ENCODE peak calls at places on chromosomes 3 and 15, in nine cellular contexts. One of them, this sample, is unnamed.
A peak's percentile ranks its signal among the peaks of the same experiment; 100 is the strongest.

GRCh38 chr3:66572938-66573710 is 72.3 kb upstream of the LRIG1 start:
- DNase-seq in neural crest cell: peak; percentile 46
- DNase-seq in fibroblast of villous mesenchyme: no peak
- DNase-seq in astrocyte of the cerebellum: no peak
- DNase-seq in lung: no peak
- DNase-seq in heart left ventricle: no peak
- DNase-seq in Calu3: peak; percentile 9
- DNase-seq in progenitor cell of endocrine pancreas: peak; percentile 20
- DNase-seq in esophagus squamous epithelium: no peak
- DNase-seq in this sample: no peak

GRCh38 chr3:29065211-29065785 is 215.6 kb upstream of the RBMS3 start:
- DNase-seq in neural crest cell: peak; percentile 17
- DNase-seq in fibroblast of villous mesenchyme: peak; percentile 95
- DNase-seq in astrocyte of the cerebellum: peak; percentile 99
- DNase-seq in lung: peak; percentile 89
- DNase-seq in heart left ventricle: peak; percentile 61
- DNase-seq in Calu3: peak; percentile 83
- DNase-seq in progenitor cell of endocrine pancreas: no peak
- DNase-seq in esophagus squamous epithelium: peak; percentile 9
- DNase-seq in this sample: peak; percentile 47

GRCh38 chr3:139128803-139129202 is 84.1 kb upstream of the PRR23C start:
- DNase-seq in neural crest cell: no peak
- DNase-seq in fibroblast of villous mesenchyme: peak; percentile 16
- DNase-seq in astrocyte of the cerebellum: no peak
- DNase-seq in lung: no peak
- DNase-seq in heart left ventricle: no peak
- DNase-seq in Calu3: no peak
- DNase-seq in progenitor cell of endocrine pancreas: no peak
- DNase-seq in esophagus squamous epithelium: no peak
- DNase-seq in this sample: no peak

GRCh38 chr15:89855948-89856347 is 37.8 kb downstream of the AP3S2 start:
- DNase-seq in neural crest cell: no peak
- DNase-seq in fibroblast of villous mesenchyme: no peak
- DNase-seq in astrocyte of the cerebellum: no peak
- DNase-seq in lung: no peak
- DNase-seq in heart left ventricle: no peak
- DNase-seq in Calu3: no peak
- DNase-seq in progenitor cell of endocrine pancreas: no peak
- DNase-seq in esophagus squamous epithelium: no peak
- DNase-seq in this sample: no peak

GRCh38 chr3:197501496-197501878 is 54.3 kb downstream of the BDH1 start:
- DNase-seq in neural crest cell: no peak
- DNase-seq in fibroblast of villous mesenchyme: peak; percentile 46
- DNase-seq in astrocyte of the cerebellum: no peak
- DNase-seq in lung: no peak
- DNase-seq in heart left ventricle: no peak
- DNase-seq in Calu3: no peak
- DNase-seq in progenitor cell of endocrine pancreas: no peak
- DNase-seq in esophagus squamous epithelium: no peak
- DNase-seq in this sample: no peak

GRCh38 chr15:99155961-99156443 is 51.1 kb downstream of the SYNM start:
- DNase-seq in neural crest cell: no peak
- DNase-seq in fibroblast of villous mesenchyme: peak; percentile 85
- DNase-seq in astrocyte of the cerebellum: no peak
- DNase-seq in lung: no peak
- DNase-seq in heart left ventricle: no peak
- DNase-seq in Calu3: no peak
- DNase-seq in progenitor cell of endocrine pancreas: no peak
- DNase-seq in esophagus squamous epithelium: no peak
- DNase-seq in this sample: no peak

GRCh38 chr15:101795455-101795854 is 7.9 kb upstream of the OR4F6 start:
- DNase-seq in neural crest cell: no peak
- DNase-seq in fibroblast of villous mesenchyme: peak; percentile 55
- DNase-seq in astrocyte of the cerebellum: no peak
- DNase-seq in lung: no peak
- DNase-seq in heart left ventricle: no peak
- DNase-seq in Calu3: no peak
- DNase-seq in progenitor cell of endocrine pancreas: no peak
- DNase-seq in esophagus squamous epithelium: no peak
- DNase-seq in this sample: no peak

GRCh38 chr15:41870689-41871081 is 23.2 kb downstream of the SPTBN5 start:
- DNase-seq in neural crest cell: no peak
- DNase-seq in fibroblast of villous mesenchyme: peak; percentile 59
- DNase-seq in astrocyte of the cerebellum: peak; percentile 18
- DNase-seq in lung: no peak
- DNase-seq in heart left ventricle: no peak
- DNase-seq in Calu3: no peak
- DNase-seq in progenitor cell of endocrine pancreas: no peak
- DNase-seq in esophagus squamous epithelium: no peak
- DNase-seq in this sample: no peak

GRCh38 chr3:56878046-56878445 is 76.3 kb upstream of the ARHGEF3 start:
- DNase-seq in neural crest cell: no peak
- DNase-seq in fibroblast of villous mesenchyme: no peak
- DNase-seq in astrocyte of the cerebellum: no peak
- DNase-seq in lung: no peak
- DNase-seq in heart left ventricle: peak; percentile 31
- DNase-seq in Calu3: no peak
- DNase-seq in progenitor cell of endocrine pancreas: no peak
- DNase-seq in esophagus squamous epithelium: no peak
- DNase-seq in this sample: no peak

GRCh38 chr3:186060222-186060621 is 48.7 kb downstream of the ETV5 start:
- DNase-seq in neural crest cell: no peak
- DNase-seq in fibroblast of villous mesenchyme: no peak
- DNase-seq in astrocyte of the cerebellum: no peak
- DNase-seq in lung: no peak
- DNase-seq in heart left ventricle: no peak
- DNase-seq in Calu3: no peak
- DNase-seq in progenitor cell of endocrine pancreas: no peak
- DNase-seq in esophagus squamous epithelium: no peak
- DNase-seq in this sample: no peak

GRCh38 chr15:72584006-72584405 is 70.5 kb upstream of the GOLGA6B start:
- DNase-seq in neural crest cell: no peak
- DNase-seq in fibroblast of villous mesenchyme: no peak
- DNase-seq in astrocyte of the cerebellum: no peak
- DNase-seq in lung: no peak
- DNase-seq in heart left ventricle: no peak
- DNase-seq in Calu3: no peak
- DNase-seq in progenitor cell of endocrine pancreas: no peak
- DNase-seq in esophagus squamous epithelium: no peak
- DNase-seq in this sample: no peak

GRCh38 chr3:171192176-171192854 is 165.8 kb upstream of the SLC2A2 start:
- DNase-seq in neural crest cell: no peak
- DNase-seq in fibroblast of villous mesenchyme: peak; percentile 79
- DNase-seq in astrocyte of the cerebellum: peak; percentile 81
- DNase-seq in lung: no peak
- DNase-seq in heart left ventricle: no peak
- DNase-seq in Calu3: no peak
- DNase-seq in progenitor cell of endocrine pancreas: no peak
- DNase-seq in esophagus squamous epithelium: no peak
- DNase-seq in this sample: no peak

GRCh38 chr3:53109822-53110771 is 20.1 kb downstream of the RFT1 start:
- DNase-seq in neural crest cell: peak; percentile 42
- DNase-seq in fibroblast of villous mesenchyme: peak; percentile 88
- DNase-seq in astrocyte of the cerebellum: no peak
- DNase-seq in lung: peak; percentile 80
- DNase-seq in heart left ventricle: no peak
- DNase-seq in Calu3: peak; percentile 24
- DNase-seq in progenitor cell of endocrine pancreas: no peak
- DNase-seq in esophagus squamous epithelium: no peak
- DNase-seq in this sample: no peak

GRCh38 chr3:17213102-17213501 is 328.3 kb downstream of the PLCL2 start:
- DNase-seq in neural crest cell: no peak
- DNase-seq in fibroblast of villous mesenchyme: peak; percentile 34
- DNase-seq in astrocyte of the cerebellum: no peak
- DNase-seq in lung: no peak
- DNase-seq in heart left ventricle: no peak
- DNase-seq in Calu3: no peak
- DNase-seq in progenitor cell of endocrine pancreas: no peak
- DNase-seq in esophagus squamous epithelium: no peak
- DNase-seq in this sample: no peak

GRCh38 chr3:192906940-192907339 is 10.7 kb downstream of the MB21D2 start:
- DNase-seq in neural crest cell: no peak
- DNase-seq in fibroblast of villous mesenchyme: peak; percentile 81
- DNase-seq in astrocyte of the cerebellum: no peak
- DNase-seq in lung: no peak
- DNase-seq in heart left ventricle: no peak
- DNase-seq in Calu3: no peak
- DNase-seq in progenitor cell of endocrine pancreas: no peak
- DNase-seq in esophagus squamous epithelium: no peak
- DNase-seq in this sample: no peak

GRCh38 chr3:127485396-127486170 is 105.0 kb downstream of the TPRA1 start:
- DNase-seq in neural crest cell: no peak
- DNase-seq in fibroblast of villous mesenchyme: no peak
- DNase-seq in astrocyte of the cerebellum: no peak
- DNase-seq in lung: peak; percentile 19
- DNase-seq in heart left ventricle: no peak
- DNase-seq in Calu3: peak; percentile 0
- DNase-seq in progenitor cell of endocrine pancreas: peak; percentile 4
- DNase-seq in esophagus squamous epithelium: no peak
- DNase-seq in this sample: no peak

GRCh38 chr3:120956143-120956542 is 48.1 kb downstream of the STXBP5L start:
- DNase-seq in neural crest cell: no peak
- DNase-seq in fibroblast of villous mesenchyme: no peak
- DNase-seq in astrocyte of the cerebellum: no peak
- DNase-seq in lung: no peak
- DNase-seq in heart left ventricle: no peak
- DNase-seq in Calu3: no peak
- DNase-seq in progenitor cell of endocrine pancreas: no peak
- DNase-seq in esophagus squamous epithelium: no peak
- DNase-seq in this sample: no peak

DNA sequence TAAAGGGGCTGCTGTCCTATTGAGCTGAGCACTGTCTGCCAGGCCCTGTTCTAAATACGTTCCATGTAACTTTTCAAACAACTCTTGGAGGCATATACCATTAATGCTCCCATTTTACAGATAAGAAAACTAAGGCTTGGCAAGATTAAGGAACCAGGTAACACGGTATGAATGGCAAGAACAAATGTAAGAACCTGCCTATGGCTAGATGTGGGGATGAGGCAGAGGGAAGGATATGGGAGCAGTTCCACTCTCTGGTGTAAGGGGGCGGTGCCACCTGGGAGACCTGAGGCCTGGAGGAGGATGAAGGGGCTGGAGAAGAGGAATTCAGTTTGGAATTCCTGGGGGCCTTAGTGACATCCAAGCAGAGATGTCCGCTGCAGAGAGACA is 3.8 kb upstream of the LMAN1L start:
- DNase-seq in neural crest cell: no peak
- DNase-seq in fibroblast of villous mesenchyme: no peak
- DNase-seq in astrocyte of the cerebellum: no peak
- DNase-seq in lung: no peak
- DNase-seq in heart left ventricle: no peak
- DNase-seq in Calu3: no peak
- DNase-seq in progenitor cell of endocrine pancreas: no peak
- DNase-seq in esophagus squamous epithelium: no peak
- DNase-seq in this sample: no peak
- TF ChIP-seq CTCF in neural crest cell: peak; percentile 22
- TF ChIP-seq CTCF in fibroblast of villous mesenchyme: no peak
- TF ChIP-seq CTCF in astrocyte of the cerebellum: peak; percentile 16
- TF ChIP-seq CTCF in lung: no peak
- TF ChIP-seq CTCF in heart left ventricle: no peak
- TF ChIP-seq CTCF in Calu3: no peak
- TF ChIP-seq CTCF in progenitor cell of endocrine pancreas: no peak
- TF ChIP-seq CTCF in esophagus squamous epithelium: no peak
- TF ChIP-seq CTCF in this sample: no peak

DNA sequence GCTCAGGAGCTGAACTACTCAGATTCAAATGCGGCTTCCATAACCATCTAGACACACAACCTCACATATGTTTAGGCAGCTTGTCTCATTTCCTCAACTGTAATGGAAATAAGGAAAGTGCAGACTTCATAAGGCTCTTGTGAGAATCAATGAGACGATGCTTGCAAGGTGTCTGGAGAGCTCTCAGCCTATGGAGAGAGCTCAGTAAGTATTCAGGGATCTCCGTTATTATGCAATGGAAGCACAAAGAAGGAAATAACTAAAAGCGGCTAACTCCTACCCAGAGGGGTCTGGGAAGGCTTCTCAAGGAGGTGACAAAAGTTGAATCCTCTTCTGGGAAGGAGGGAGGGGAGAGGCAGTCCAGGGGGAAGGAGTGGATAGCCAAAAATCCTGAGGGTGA is 50.1 kb upstream of the LIPC start:
- DNase-seq in neural crest cell: no peak
- DNase-seq in fibroblast of villous mesenchyme: no peak
- DNase-seq in astrocyte of the cerebellum: no peak
- DNase-seq in lung: no peak
- DNase-seq in heart left ventricle: no peak
- DNase-seq in Calu3: no peak
- DNase-seq in progenitor cell of endocrine pancreas: no peak
- DNase-seq in esophagus squamous epithelium: no peak
- DNase-seq in this sample: no peak
- TF ChIP-seq CTCF in neural crest cell: no peak
- TF ChIP-seq CTCF in fibroblast of villous mesenchyme: no peak
- TF ChIP-seq CTCF in astrocyte of the cerebellum: no peak
- TF ChIP-seq CTCF in lung: no peak
- TF ChIP-seq CTCF in heart left ventricle: no peak
- TF ChIP-seq CTCF in Calu3: no peak
- TF ChIP-seq CTCF in progenitor cell of endocrine pancreas: no peak
- TF ChIP-seq CTCF in esophagus squamous epithelium: no peak
- TF ChIP-seq CTCF in this sample: no peak

GRCh38 chr15:59457103-59457502 is 19.1 kb downstream of the FAM81A start:
- DNase-seq in neural crest cell: no peak
- DNase-seq in fibroblast of villous mesenchyme: no peak
- DNase-seq in astrocyte of the cerebellum: no peak
- DNase-seq in lung: no peak
- DNase-seq in heart left ventricle: no peak
- DNase-seq in Calu3: no peak
- DNase-seq in progenitor cell of endocrine pancreas: no peak
- DNase-seq in esophagus squamous epithelium: no peak
- DNase-seq in this sample: no peak
- TF ChIP-seq CTCF in neural crest cell: no peak
- TF ChIP-seq CTCF in fibroblast of villous mesenchyme: no peak
- TF ChIP-seq CTCF in astrocyte of the cerebellum: no peak
- TF ChIP-seq CTCF in lung: no peak
- TF ChIP-seq CTCF in heart left ventricle: no peak
- TF ChIP-seq CTCF in Calu3: no peak
- TF ChIP-seq CTCF in progenitor cell of endocrine pancreas: no peak
- TF ChIP-seq CTCF in esophagus squamous epithelium: no peak
- TF ChIP-seq CTCF in this sample: no peak

GRCh38 chr3:9808345-9809037 is 1.6 kb upstream of the TTLL3 start:
- DNase-seq in neural crest cell: no peak
- DNase-seq in fibroblast of villous mesenchyme: no peak
- DNase-seq in astrocyte of the cerebellum: no peak
- DNase-seq in lung: no peak
- DNase-seq in heart left ventricle: no peak
- DNase-seq in Calu3: peak; percentile 55
- DNase-seq in progenitor cell of endocrine pancreas: no peak
- DNase-seq in esophagus squamous epithelium: no peak
- DNase-seq in this sample: no peak
- TF ChIP-seq CTCF in neural crest cell: peak; percentile 44
- TF ChIP-seq CTCF in fibroblast of villous mesenchyme: peak; percentile 28
- TF ChIP-seq CTCF in astrocyte of the cerebellum: peak; percentile 33
- TF ChIP-seq CTCF in lung: no peak
- TF ChIP-seq CTCF in heart left ventricle: no peak
- TF ChIP-seq CTCF in Calu3: no peak
- TF ChIP-seq CTCF in progenitor cell of endocrine pancreas: peak; percentile 32
- TF ChIP-seq CTCF in esophagus squamous epithelium: no peak
- TF ChIP-seq CTCF in this sample: no peak

GRCh38 chr15:95922431-95922830 is 408.1 kb upstream of the NR2F2 start:
- DNase-seq in neural crest cell: no peak
- DNase-seq in fibroblast of villous mesenchyme: no peak
- DNase-seq in astrocyte of the cerebellum: no peak
- DNase-seq in lung: no peak
- DNase-seq in heart left ventricle: no peak
- DNase-seq in Calu3: peak; percentile 34
- DNase-seq in progenitor cell of endocrine pancreas: no peak
- DNase-seq in esophagus squamous epithelium: no peak
- DNase-seq in this sample: no peak
- TF ChIP-seq CTCF in neural crest cell: no peak
- TF ChIP-seq CTCF in fibroblast of villous mesenchyme: no peak
- TF ChIP-seq CTCF in astrocyte of the cerebellum: peak; percentile 6
- TF ChIP-seq CTCF in lung: no peak
- TF ChIP-seq CTCF in heart left ventricle: no peak
- TF ChIP-seq CTCF in Calu3: peak; percentile 25
- TF ChIP-seq CTCF in progenitor cell of endocrine pancreas: no peak
- TF ChIP-seq CTCF in esophagus squamous epithelium: no peak
- TF ChIP-seq CTCF in this sample: no peak

This sample was measured in gastrocnemius medialis.